ENCODE peak calls at places on chromosomes 6 and 20, in five cellular contexts. P, Z, Q, T and N are unnamed samples.

GRCh38 chr6:31558631-31559500 is 11.5 kb downstream of the NFKBIL1 start:
- DNase-seq in T (peak; percentile 44), P (peak; percentile 82), Q (peak; percentile 57), Z (no peak), N (peak; percentile 79)

GRCh38 chr6:71642120-71642519 is 244.2 kb upstream of the RIMS1 start:
- DNase-seq in T (no peak), Z (no peak), Q (no peak), P (no peak), N (no peak)

GRCh38 chr6:166244353-166245045 is 63.7 kb downstream of the PRR18 start:
- DNase-seq in Q (no peak), T (peak; percentile 1), Z (no peak), P (no peak), N (no peak)

GRCh38 chr6:141406761-141407160 is 726.0 kb upstream of the GJE1 start:
- DNase-seq in P (no peak), T (no peak), Z (no peak), Q (no peak), N (no peak)

GRCh38 chr6:53189554-53189953 is 40.9 kb upstream of the GCM1 start:
- DNase-seq in Q (no peak), Z (no peak), P (no peak), T (no peak), N (no peak)

GRCh38 chr6:112372213-112372806 is 25.2 kb downstream of the RFPL4B start:
- DNase-seq in Q (no peak), T (no peak), Z (peak; percentile 33), P (no peak), N (no peak)

GRCh38 chr20:7903429-7903828 is 36.8 kb downstream of the HAO1 start:
- DNase-seq in Q (no peak), Z (no peak), P (no peak), T (no peak), N (no peak)

GRCh38 chr20:25574411-25574810 is 10.9 kb downstream of the NINL start:
- DNase-seq in T (no peak), Z (peak; percentile 34), Q (no peak), P (no peak), N (no peak)

GRCh38 chr6:35415065-35415880 is 36.9 kb upstream of the FANCE start:
- DNase-seq in Q (peak; percentile 26), T (peak; percentile 15), P (peak; percentile 89), Z (peak; percentile 63), N (peak; percentile 39)

GRCh38 chr6:132190097-132190814 is 211.0 kb downstream of the MOXD1 start:
- DNase-seq in T (no peak), Z (no peak), Q (no peak), P (no peak), N (no peak)

GRCh38 chr6:155880905-155881304 is 425.3 kb upstream of the NOX3 start:
- DNase-seq in Z (no peak), T (no peak), Q (no peak), P (no peak), N (no peak)

GRCh38 chr20:3430376-3431069 is 23.1 kb upstream of the DNAAF9 start:
- DNase-seq in Z (no peak), Q (no peak), P (no peak), T (no peak), N (peak; percentile 10)

GRCh38 chr20:25540273-25540672 is 45.1 kb downstream of the NINL start:
- DNase-seq in Q (no peak), P (peak; percentile 68), Z (no peak), T (no peak), N (no peak)

GRCh38 chr6:29617782-29618557 is 15.0 kb downstream of the GABBR1 start:
- DNase-seq in Q (no peak), P (no peak), T (no peak), Z (peak; percentile 43), N (peak; percentile 16)

GRCh38 chr6:15464211-15464725 is 198.6 kb downstream of the DTNBP1 start:
- DNase-seq in Q (peak; percentile 62), T (peak; percentile 44), P (no peak), Z (peak; percentile 58), N (peak; percentile 48)

GRCh38 chr6:39520943-39521342 is 198.4 kb upstream of the KCNK16 start:
- DNase-seq in T (no peak), Q (no peak), Z (no peak), P (no peak), N (no peak)

GRCh38 chr20:13995086-13995665 is at the start of gene MACROD2:
- DNase-seq in P (peak; percentile 88), Q (peak; percentile 2), T (no peak), Z (peak; percentile 98), N (no peak)

GRCh38 chr6:36671687-36672375 is 6.7 kb upstream of the CDKN1A start:
- DNase-seq in Z (no peak), T (no peak), P (no peak), Q (no peak), N (no peak)

GRCh38 chr6:145809785-145810184 is 4.8 kb downstream of the FBXO30 start:
- DNase-seq in Z (no peak), Q (no peak), T (no peak), P (no peak), N (no peak)

GRCh38 chr6:10521104-10521808 is at the start of gene GCNT2:
- DNase-seq in T (no peak), Z (peak; percentile 65), Q (no peak), P (no peak), N (no peak)

GRCh38 chr20:32468313-32468640 is 110.1 kb downstream of the ASXL1 start:
- DNase-seq in T (no peak), Q (no peak), Z (no peak), P (no peak), N (no peak)

GRCh38 chr6:12456343-12456742 is 166.2 kb downstream of the EDN1 start:
- DNase-seq in T (no peak), Q (no peak), Z (no peak), P (no peak), N (no peak)

GRCh38 chr20:469746-470490 is 7.6 kb upstream of the TBC1D20 start:
- DNase-seq in T (no peak), P (no peak), Z (no peak), Q (no peak), N (no peak)

GRCh38 chr6:26223677-26224546 is 136.7 kb downstream of the HFE start:
- DNase-seq in Z (peak; percentile 63), Q (peak; percentile 56), P (peak; percentile 71), T (peak; percentile 87), N (peak; percentile 81)

GRCh38 chr6:11710221-11710836 is 68.3 kb downstream of the ADTRP start:
- DNase-seq in T (peak; percentile 66), Z (no peak), Q (peak; percentile 61), P (no peak), N (peak; percentile 28)

GRCh38 chr6:144063246-144063743 is 32.1 kb downstream of the SF3B5 start:
- DNase-seq in Q (no peak), P (no peak), Z (peak; percentile 31), T (no peak), N (no peak)

GRCh38 chr6:90816764-90817163 is 229.9 kb upstream of the MAP3K7 start:
- DNase-seq in Z (no peak), T (no peak), Q (no peak), P (no peak), N (no peak)

GRCh38 chr6:14711056-14711703 is 534.7 kb upstream of the JARID2 start:
- DNase-seq in T (peak; percentile 19), Q (peak; percentile 23), P (no peak), Z (peak; percentile 53), N (peak; percentile 62)

GRCh38 chr20:23645575-23645974 is 7.8 kb upstream of the CST3 start:
- DNase-seq in Q (no peak), Z (no peak), T (no peak), P (no peak), N (no peak)